ENCODE peak calls at places on chromosomes 12 and 14, in four cellular contexts. Y is GM10248, K is glutamatergic neuron, S is omental fat pad. A is an unnamed sample.
A peak's percentile ranks its signal among the peaks of the same experiment; 100 is the strongest.

GRCh38 chr12:120013659-120014380 is 24.8 kb downstream of the BICDL1 start:
- DNase-seq in Y (peak; percentile 73), K (no peak), S (no peak), A (peak; percentile 14)

GRCh38 chr12:22100952-22101748 is 55.1 kb downstream of the CMAS start:
- DNase-seq in Y (peak; percentile 31), K (peak; percentile 33), S (peak; percentile 26), A (peak; percentile 78)

GRCh38 chr12:14691560-14691959 is 4.8 kb downstream of the GUCY2C start:
- DNase-seq in Y (no peak), K (no peak), S (peak; percentile 28), A (no peak)

GRCh38 chr12:108609535-108610335 is 11.9 kb upstream of the TMEM119 start:
- DNase-seq in Y (no peak), K (no peak), S (no peak), A (no peak)

GRCh38 chr14:35287481-35288013 is 4.6 kb upstream of the PSMA6 start:
- DNase-seq in Y (no peak), K (no peak), S (no peak), A (peak; percentile 25)

GRCh38 chr14:104895786-104896642 is 28.7 kb upstream of the PLD4 start:
- DNase-seq in Y (no peak), K (peak; percentile 18), S (no peak), A (no peak)

GRCh38 chr14:39203659-39204606 is 28.9 kb downstream of the PNN start:
- DNase-seq in Y (no peak), K (no peak), S (no peak), A (peak; percentile 47)

GRCh38 chr12:102871014-102871413 is 46.0 kb downstream of the PAH start:
- DNase-seq in Y (no peak), K (no peak), S (no peak), A (no peak)

GRCh38 chr12:109877504-109878246 is 2.7 kb downstream of the GLTP start:
- DNase-seq in Y (no peak), K (peak; percentile 29), S (no peak), A (no peak)

GRCh38 chr12:88634008-88634407 is 53.7 kb upstream of the KITLG start:
- DNase-seq in Y (no peak), K (no peak), S (no peak), A (no peak)

GRCh38 chr12:101127521-101128219 is 82.4 kb downstream of the SLC5A8 start:
- DNase-seq in Y (no peak), K (no peak), S (no peak), A (no peak)

GRCh38 chr12:109739747-109740693 is 26.4 kb downstream of the FAM222A start:
- DNase-seq in Y (no peak), K (peak; percentile 56), S (no peak), A (no peak)

GRCh38 chr12:76223869-76224268 is 124.3 kb downstream of the BBS10 start:
- DNase-seq in Y (no peak), K (no peak), S (no peak), A (no peak)

GRCh38 chr12:3288690-3289089 is 202.3 kb upstream of the PRMT8 start:
- DNase-seq in Y (no peak), K (no peak), S (no peak), A (no peak)

GRCh38 chr12:108637631-108638030 is 3.9 kb upstream of the SELPLG start:
- DNase-seq in Y (no peak), K (no peak), S (no peak), A (no peak)

GRCh38 chr14:94394594-94395305 is 6.3 kb upstream of the SERPINA1 start:
- DNase-seq in Y (no peak), K (no peak), S (no peak), A (no peak)

GRCh38 chr14:33451211-33451610 is 499.7 kb downstream of the EGLN3 start:
- DNase-seq in Y (no peak), K (no peak), S (no peak), A (no peak)

GRCh38 chr14:90846511-90846910 is 30.3 kb upstream of the TTC7B start:
- DNase-seq in Y (no peak), K (no peak), S (no peak), A (peak; percentile 78)

GRCh38 chr12:76275511-76276093 is 72.6 kb downstream of the BBS10 start:
- DNase-seq in Y (no peak), K (no peak), S (no peak), A (no peak)

GRCh38 chr12:8953773-8954402 is 4.4 kb upstream of the M6PR start:
- DNase-seq in Y (no peak), K (no peak), S (no peak), A (no peak)

GRCh38 chr14:102777711-102778615 is 714 bp downstream of the TRAF3 start:
- DNase-seq in Y (no peak), K (no peak), S (no peak), A (no peak)

GRCh38 chr12:6724409-6724797 is 557 bp downstream of the COPS7A start:
- DNase-seq in Y (peak; percentile 47), K (peak; percentile 32), S (no peak), A (no peak)

GRCh38 chr12:104667139-104667538 is 210.4 kb downstream of the CHST11 start:
- DNase-seq in Y (no peak), K (no peak), S (no peak), A (no peak)

GRCh38 chr14:39988939-39989338 is 556.7 kb upstream of the FBXO33 start:
- DNase-seq in Y (no peak), K (no peak), S (no peak), A (peak; percentile 0)

GRCh38 chr14:91845652-91846051 is 21.7 kb downstream of the TC2N start:
- DNase-seq in Y (no peak), K (no peak), S (no peak), A (no peak)

GRCh38 chr14:73887116-73887490 is 444 bp downstream of the ZNF410 start:
- DNase-seq in Y (no peak), K (no peak), S (peak; percentile 24), A (no peak)

GRCh38 chr14:44589180-44589579 is 82.1 kb upstream of the FSCB start:
- DNase-seq in Y (no peak), K (no peak), S (no peak), A (no peak)

GRCh38 chr14:64717870-64718269 is 13.6 kb downstream of the PLEKHG3 start:
- DNase-seq in Y (no peak), K (no peak), S (no peak), A (peak; percentile 54)

GRCh38 chr14:72186461-72187035 is 254.3 kb downstream of the RGS6 start:
- DNase-seq in Y (no peak), K (no peak), S (no peak), A (no peak)

DNA sequence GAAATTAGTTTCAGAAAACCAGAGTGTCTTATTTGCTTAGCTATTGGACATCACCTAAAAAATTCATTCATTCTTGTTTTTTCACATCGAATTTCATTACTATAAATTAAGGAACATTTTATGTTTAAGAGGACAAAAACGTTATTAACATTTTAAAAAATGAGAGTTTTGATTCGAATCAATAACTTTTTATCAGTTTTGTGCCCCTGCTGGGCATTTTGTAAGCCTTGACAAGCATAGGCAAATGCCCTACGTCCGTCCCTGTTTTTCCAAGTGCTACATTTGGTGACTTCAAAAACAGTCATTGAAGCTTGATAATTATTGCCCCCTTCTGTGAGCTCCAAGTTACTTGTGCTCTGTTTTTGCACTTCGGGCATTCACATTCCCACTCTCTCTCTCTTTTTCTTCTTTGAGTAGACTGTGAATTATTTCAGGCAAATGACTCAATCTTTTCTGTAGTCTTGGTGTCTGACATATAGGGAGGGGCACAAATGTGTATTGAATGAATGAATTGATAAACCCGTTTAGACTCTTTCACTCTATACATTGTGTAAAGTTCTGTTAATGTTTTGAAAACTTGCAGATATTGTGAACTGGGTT is 1.2 kb downstream of the APAF1 start:
- DNase-seq in Y (no peak), K (no peak), S (no peak), A (peak; percentile 48)
- TF ChIP-seq CTCF in Y (no peak), K (no peak), S (no peak), A (peak; percentile 34)

GRCh38 chr12:132955933-132956725 is at the start of gene ZNF605:
- DNase-seq in Y (peak; percentile 94), K (peak; percentile 93), S (peak; percentile 53), A (peak; percentile 72)

GRCh38 chr12:132953771-132954170 is 2.3 kb downstream of the ZNF605 start:
- DNase-seq in Y (no peak), K (no peak), S (no peak), A (no peak)

GRCh38 chr12:132953163-132953425 is 3.0 kb downstream of the ZNF605 start:
- DNase-seq in Y (no peak), K (no peak), S (no peak), A (no peak)

GRCh38 chr12:132954471-132955048 is 1.5 kb downstream of the ZNF605 start:
- DNase-seq in Y (no peak), K (no peak), S (no peak), A (no peak)

GRCh38 chr12:132955094-132955932 is 793 bp downstream of the ZNF605 start:
- DNase-seq in Y (peak; percentile 52), K (peak; percentile 18), S (no peak), A (peak; percentile 62)
- TF ChIP-seq CTCF in Y (no peak), K (no peak), S (no peak), A (no peak)

GRCh38 chr14:106185837-106186233 is 659.5 kb downstream of the TMEM121 start:
- DNase-seq in Y (no peak), K (no peak), S (no peak), A (no peak)
- TF ChIP-seq CTCF in Y (peak; percentile 41), K (no peak), S (no peak), A (no peak)

DNA sequence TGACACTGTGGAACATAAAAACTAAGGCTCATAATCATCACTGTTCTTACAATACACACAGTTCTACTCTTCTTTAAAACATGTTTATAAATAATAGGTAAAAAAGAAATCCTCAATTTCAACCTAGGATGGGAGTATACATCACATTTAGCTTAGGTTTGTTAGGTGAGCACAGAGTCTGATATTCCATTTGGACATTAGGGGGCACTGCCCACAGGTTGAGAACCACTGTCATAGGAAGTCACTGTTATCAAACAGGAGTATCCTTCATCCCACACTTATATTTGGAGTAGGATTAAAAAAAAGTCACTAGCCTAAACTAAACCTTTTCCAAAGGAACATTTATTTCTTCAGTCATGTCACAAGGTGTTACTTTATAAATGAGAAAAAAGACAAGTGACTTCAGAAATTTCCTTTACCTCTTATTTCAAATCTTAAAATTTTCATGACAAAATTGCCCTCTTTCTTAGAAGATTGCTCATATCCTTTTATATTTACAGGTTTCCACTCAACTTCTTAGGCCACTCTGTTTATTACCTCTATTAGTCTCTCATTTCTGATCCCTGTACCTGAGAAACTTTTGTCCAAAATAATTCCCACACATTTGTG is 240.6 kb downstream of the CPNE8 start:
- DNase-seq in Y (peak; percentile 7), K (peak; percentile 24), S (no peak), A (peak; percentile 17)
- TF ChIP-seq CTCF in Y (peak; percentile 36), K (peak; percentile 53), S (no peak), A (peak; percentile 70)

DNA sequence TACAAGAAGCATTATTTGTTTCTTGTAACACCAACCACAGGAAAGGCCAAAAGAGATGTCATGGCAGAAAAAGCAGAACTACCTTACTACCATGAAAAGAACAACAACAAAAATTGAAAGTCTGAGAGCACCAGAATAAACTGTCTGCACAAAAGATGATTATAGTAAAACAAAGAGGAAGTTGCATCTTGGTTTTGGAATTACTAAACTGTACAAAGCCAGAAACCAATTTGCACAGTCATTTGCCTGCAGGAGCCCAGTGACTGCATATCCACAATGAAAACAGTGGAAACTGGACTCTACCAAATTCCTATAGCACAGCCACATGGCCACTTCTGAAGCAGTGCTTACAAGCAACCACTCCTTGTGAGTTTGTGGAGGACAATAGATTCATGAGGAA is 276.2 kb downstream of the SSPN start:
- DNase-seq in Y (peak; percentile 71), K (no peak), S (no peak), A (no peak)
- TF ChIP-seq CTCF in Y (peak; percentile 24), K (no peak), S (no peak), A (no peak)

GRCh38 chr12:95943231-95943842 is at the start of gene AMDHD1:
- DNase-seq in Y (peak; percentile 61), K (peak; percentile 80), S (no peak), A (no peak)
- TF ChIP-seq CTCF in Y (no peak), K (peak; percentile 27), S (no peak), A (peak; percentile 36)